ENCODE peak calls at places on chromosome 1, in five cellular contexts. F is NCI-H2081, E is SW480, R is HTR-8/SVneo, Y is cardiac muscle cell. I is an unnamed sample.
A peak's percentile ranks its signal among the peaks of the same experiment; 100 is the strongest.

GRCh38 chr1:17573518-17574041 is 34.1 kb downstream of the ARHGEF10L start:
- DNase-seq in F (no peak), R (no peak), E (no peak), Y (no peak), I (no peak)

GRCh38 chr1:27180037-27180436 is 25.1 kb upstream of the SLC9A1 start:
- DNase-seq in Y (no peak), R (no peak), F (no peak), E (no peak), I (no peak)

GRCh38 chr1:86436041-86436440 is 12.1 kb downstream of the CLCA2 start:
- DNase-seq in E (no peak), F (no peak), Y (no peak), R (no peak), I (no peak)

GRCh38 chr1:160070243-160071163 is 543 bp upstream of the KCNJ10 start:
- DNase-seq in R (peak; percentile 78), F (peak; percentile 40), E (peak; percentile 59), Y (peak; percentile 62), I (no peak)

GRCh38 chr1:218299416-218299815 is 14.3 kb downstream of the RRP15 start:
- DNase-seq in E (peak; percentile 20), F (peak; percentile 18), Y (peak; percentile 77), R (peak; percentile 32), I (no peak)

GRCh38 chr1:190373705-190374336 is 103.8 kb downstream of the BRINP3 start:
- DNase-seq in R (no peak), E (no peak), F (no peak), Y (peak; percentile 52), I (no peak)

GRCh38 chr1:94092210-94092613 is 28.7 kb downstream of the ABCA4 start:
- DNase-seq in E (no peak), Y (peak; percentile 91), F (no peak), R (peak; percentile 61), I (no peak)

GRCh38 chr1:36576118-36576517 is 93.4 kb upstream of the CSF3R start:
- DNase-seq in F (peak; percentile 71), E (peak; percentile 18), Y (peak; percentile 53), R (peak; percentile 68), I (peak; percentile 87)

GRCh38 chr1:46172321-46172720 is 2.6 kb upstream of the TSPAN1 start:
- DNase-seq in E (no peak), R (no peak), Y (no peak), F (no peak), I (no peak)

GRCh38 chr1:185969524-185969991 is 235.4 kb downstream of the HMCN1 start:
- DNase-seq in E (no peak), F (no peak), Y (no peak), R (no peak), I (no peak)

GRCh38 chr1:101112051-101112770 is 86.6 kb upstream of the DPH5 start:
- DNase-seq in R (no peak), Y (peak; percentile 25), F (no peak), E (peak; percentile 35), I (no peak)

GRCh38 chr1:35585281-35585680 is 12.2 kb downstream of the TFAP2E start:
- DNase-seq in E (no peak), F (no peak), Y (no peak), R (no peak), I (no peak)

GRCh38 chr1:220917535-220918209 is 38.4 kb downstream of the HLX start:
- DNase-seq in E (no peak), R (no peak), Y (no peak), F (no peak), I (no peak)

GRCh38 chr1:15436881-15437449 is 1.3 kb upstream of the CTRC start:
- DNase-seq in Y (no peak), E (no peak), R (no peak), F (no peak), I (no peak)

GRCh38 chr1:14607295-14607694 is 8.8 kb downstream of the KAZN start:
- DNase-seq in E (no peak), Y (no peak), R (no peak), F (no peak), I (no peak)

GRCh38 chr1:114080511-114081144 is 73.0 kb downstream of the SYT6 start:
- DNase-seq in F (no peak), R (no peak), E (no peak), Y (no peak), I (no peak)

GRCh38 chr1:205709059-205709398 is 28.7 kb upstream of the SLC45A3 start:
- DNase-seq in R (no peak), F (no peak), Y (peak; percentile 77), E (no peak), I (no peak)

GRCh38 chr1:79322511-79323027 is 316.0 kb upstream of the ADGRL4 start:
- DNase-seq in Y (peak; percentile 30), E (no peak), R (no peak), F (no peak), I (no peak)

GRCh38 chr1:18530567-18531502 is 50.1 kb downstream of the KLHDC7A start:
- DNase-seq in R (no peak), Y (no peak), E (peak; percentile 55), F (no peak), I (peak; percentile 53)

GRCh38 chr1:210400043-210400840 is 71.5 kb downstream of the HHAT start:
- DNase-seq in F (peak; percentile 69), Y (peak; percentile 80), E (peak; percentile 81), R (peak; percentile 81), I (no peak)

GRCh38 chr1:1021010-1021845 is 1.3 kb downstream of the AGRN start:
- DNase-seq in R (no peak), Y (peak; percentile 76), E (peak; percentile 75), F (no peak), I (peak; percentile 92)

GRCh38 chr1:211606914-211607751 is 28.2 kb upstream of the SLC30A1 start:
- DNase-seq in F (no peak), E (no peak), Y (peak; percentile 88), R (no peak), I (no peak)

GRCh38 chr1:200042119-200042436 is 14.6 kb downstream of the NR5A2 start:
- DNase-seq in E (no peak), R (no peak), Y (no peak), F (no peak), I (no peak)

GRCh38 chr1:153058154-153058553 is 842 bp upstream of the SPRR2A start:
- DNase-seq in Y (no peak), F (no peak), E (no peak), R (no peak), I (no peak)

GRCh38 chr1:193558491-193559028 is 372.1 kb upstream of the B3GALT2 start:
- DNase-seq in E (peak; percentile 31), F (no peak), Y (peak; percentile 90), R (peak; percentile 14), I (no peak)

GRCh38 chr1:91803847-91804545 is 82.0 kb downstream of the TGFBR3 start:
- DNase-seq in R (no peak), E (no peak), F (no peak), Y (no peak), I (no peak)